ENCODE peak calls at places on chromosomes 3 and 15, in four cellular contexts. G is body of pancreas; C is stimulated activated CD4-positive, alpha-beta T cell treated with anti-CD3 and anti-CD28 coated beads, Interleukin-1b, Interleukin-23, amount 100 ng/mL, for 24 hours; X is ACHN. A is an unnamed sample.

GRCh38 chr3:112519424-112520001 is 20.2 kb upstream of the BTLA start:
- DNase-seq in C (no peak), G (peak), X (peak), A (no peak)

GRCh38 chr3:12588039-12588673 is 31.3 kb downstream of the MKRN2 start:
- DNase-seq in G (no peak), X (no peak), C (no peak), A (no peak)

GRCh38 chr3:108150200-108150599 is 59.4 kb upstream of the CD47 start:
- DNase-seq in C (no peak), X (no peak), G (no peak), A (no peak)

GRCh38 chr3:67526246-67526645 is 128.2 kb downstream of the SUCLG2 start:
- DNase-seq in C (no peak), X (peak), G (no peak), A (no peak)

GRCh38 chr3:72829701-72830100 is 18.5 kb downstream of the SHQ1 start:
- DNase-seq in C (no peak), G (no peak), X (no peak), A (no peak)

GRCh38 chr3:188170461-188171459 is 16.8 kb downstream of the LPP start:
- DNase-seq in G (peak), X (no peak), C (peak), A (peak)

GRCh38 chr15:25175789-25176615 is 221.2 kb downstream of the SNRPN start:
- DNase-seq in G (peak), X (no peak), C (no peak), A (peak)

GRCh38 chr3:141498592-141499223 is 11.9 kb downstream of the RASA2 start:
- DNase-seq in X (no peak), C (peak), G (peak), A (no peak)

GRCh38 chr3:181735921-181736320 is 24.2 kb downstream of the SOX2 start:
- DNase-seq in X (no peak), C (no peak), G (no peak), A (no peak)

A was measured in left lobe of liver.